ENCODE peak calls at places on chromosome 19, in four cellular contexts. E, N, Z and H are unnamed samples.

GRCh38 chr19:15644816-15645215 is 4.1 kb downstream of the CYP4F3 start:
- DNase-seq in E (no peak), N (no peak), Z (no peak), H (no peak)

GRCh38 chr19:18290250-18291018 is 9.0 kb upstream of the JUND start:
- DNase-seq in E (no peak), N (no peak), Z (no peak), H (no peak)

GRCh38 chr19:5718032-5718578 is 1.8 kb downstream of the LONP1 start:
- DNase-seq in E (no peak), N (no peak), Z (no peak), H (peak)

GRCh38 chr19:43439183-43440063 is 24.7 kb downstream of the TEX101 start:
- DNase-seq in E (no peak), N (no peak), Z (peak), H (no peak)

GRCh38 chr19:30286378-30286777 is 85.8 kb upstream of the ZNF536 start:
- DNase-seq in E (no peak), N (no peak), Z (no peak), H (no peak)

GRCh38 chr19:20247016-20247683 is 80.1 kb downstream of the ZNF486 start:
- DNase-seq in E (no peak), N (no peak), Z (peak), H (no peak)

GRCh38 chr19:12788682-12789097 is 2.6 kb upstream of the JUNB start:
- DNase-seq in E (peak), N (no peak), Z (no peak), H (peak)

GRCh38 chr19:30406220-30406944 is 34.2 kb downstream of the ZNF536 start:
- DNase-seq in E (no peak), N (no peak), Z (no peak), H (no peak)

GRCh38 chr19:40420766-40421467 is 4.9 kb downstream of the SERTAD1 start:
- DNase-seq in E (peak), N (no peak), Z (peak), H (peak)

GRCh38 chr19:12065100-12065538 is 588 bp downstream of the ZNF844 start:
- DNase-seq in E (peak), N (no peak), Z (no peak), H (no peak)

GRCh38 chr19:3866798-3867638 is 1.8 kb downstream of the ZFR2 start:
- DNase-seq in E (no peak), N (no peak), Z (no peak), H (no peak)

GRCh38 chr19:51600940-51601575 is 29.1 kb downstream of the SIGLEC5 start:
- DNase-seq in E (no peak), N (no peak), Z (no peak), H (no peak)

GRCh38 chr19:17719730-17720486 is 628 bp downstream of the MAP1S start:
- DNase-seq in E (no peak), N (no peak), Z (no peak), H (no peak)

GRCh38 chr19:13782537-13782936 is 8.3 kb downstream of the C19orf53 start:
- DNase-seq in E (no peak), N (no peak), Z (no peak), H (no peak)